ENCODE peak calls at places on chromosomes 7 and 10, in four cellular contexts. One of them, this sample, is unnamed.

GRCh38 chr7:134752006-134752760 is 27.3 kb upstream of the CALD1 start:
- DNase-seq in IMR-90: peak; percentile 71
- DNase-seq in GM12878: no peak
- DNase-seq in K562: no peak
- DNase-seq in this sample: peak; percentile 29

GRCh38 chr7:46071076-46071475 is 150.0 kb upstream of the IGFBP3 start:
- DNase-seq in IMR-90: no peak
- DNase-seq in GM12878: no peak
- DNase-seq in K562: no peak
- DNase-seq in this sample: no peak

GRCh38 chr10:11610855-11611247 is 599 bp downstream of the USP6NL start:
- DNase-seq in IMR-90: peak; percentile 37
- DNase-seq in GM12878: no peak
- DNase-seq in K562: peak; percentile 54
- DNase-seq in this sample: no peak

GRCh38 chr10:91340613-91341362 is 69.4 kb upstream of the HECTD2 start:
- DNase-seq in IMR-90: peak; percentile 94
- DNase-seq in GM12878: no peak
- DNase-seq in K562: no peak
- DNase-seq in this sample: peak; percentile 94

GRCh38 chr7:111080495-111081105 is 10.3 kb upstream of the LRRN3 start:
- DNase-seq in IMR-90: no peak
- DNase-seq in GM12878: no peak
- DNase-seq in K562: no peak
- DNase-seq in this sample: no peak

GRCh38 chr10:75081379-75081778 is 30.1 kb upstream of the SAMD8 start:
- DNase-seq in IMR-90: no peak
- DNase-seq in GM12878: no peak
- DNase-seq in K562: no peak
- DNase-seq in this sample: no peak

GRCh38 chr7:54932818-54933543 is 85.8 kb upstream of the EGFR start:
- DNase-seq in IMR-90: peak; percentile 66
- DNase-seq in GM12878: no peak
- DNase-seq in K562: no peak
- DNase-seq in this sample: peak; percentile 28

GRCh38 chr7:107044347-107045194 is at the start of gene PRKAR2B:
- DNase-seq in IMR-90: peak; percentile 64
- DNase-seq in GM12878: no peak
- DNase-seq in K562: peak; percentile 98
- DNase-seq in this sample: peak; percentile 83

GRCh38 chr10:75868601-75869000 is 437.2 kb downstream of the LRMDA start:
- DNase-seq in IMR-90: no peak
- DNase-seq in GM12878: no peak
- DNase-seq in K562: no peak
- DNase-seq in this sample: no peak

GRCh38 chr10:34176351-34176750 is 638.7 kb downstream of the PARD3 start:
- DNase-seq in IMR-90: no peak
- DNase-seq in GM12878: no peak
- DNase-seq in K562: no peak
- DNase-seq in this sample: no peak

GRCh38 chr7:136555933-136556332 is 312.5 kb upstream of the CHRM2 start:
- DNase-seq in IMR-90: no peak
- DNase-seq in GM12878: no peak
- DNase-seq in K562: no peak
- DNase-seq in this sample: no peak

GRCh38 chr7:129361771-129362170 is 72.5 kb upstream of the STRIP2 start:
- DNase-seq in IMR-90: no peak
- DNase-seq in GM12878: no peak
- DNase-seq in K562: no peak
- DNase-seq in this sample: no peak

GRCh38 chr10:132643709-132644543 is 106.3 kb downstream of the INPP5A start:
- DNase-seq in IMR-90: no peak
- DNase-seq in GM12878: no peak
- DNase-seq in K562: no peak
- DNase-seq in this sample: no peak

GRCh38 chr10:74234569-74234968 is 83.5 kb downstream of the ADK start:
- DNase-seq in IMR-90: peak; percentile 33
- DNase-seq in GM12878: no peak
- DNase-seq in K562: no peak
- DNase-seq in this sample: peak; percentile 36

GRCh38 chr7:87505122-87505521 is 29.6 kb upstream of the ABCB4 start:
- DNase-seq in IMR-90: peak; percentile 3
- DNase-seq in GM12878: no peak
- DNase-seq in K562: no peak
- DNase-seq in this sample: no peak

GRCh38 chr7:142375710-142376313 is 118.0 kb upstream of the PRSS58 start:
- DNase-seq in IMR-90: peak; percentile 28
- DNase-seq in GM12878: no peak
- DNase-seq in K562: peak; percentile 43
- DNase-seq in this sample: peak; percentile 28

GRCh38 chr7:70574970-70575799 is 556.8 kb upstream of the GALNT17 start:
- DNase-seq in IMR-90: no peak
- DNase-seq in GM12878: no peak
- DNase-seq in K562: no peak
- DNase-seq in this sample: no peak

GRCh38 chr7:148031019-148031418 is 559.5 kb upstream of the C7orf33 start:
- DNase-seq in IMR-90: no peak
- DNase-seq in GM12878: no peak
- DNase-seq in K562: no peak
- DNase-seq in this sample: no peak

GRCh38 chr10:104328916-104329710 is 9.2 kb downstream of the ITPRIP start:
- DNase-seq in IMR-90: peak; percentile 97
- DNase-seq in GM12878: no peak
- DNase-seq in K562: peak; percentile 55
- DNase-seq in this sample: peak; percentile 86

GRCh38 chr7:84845971-84846370 is 340.9 kb downstream of the SEMA3D start:
- DNase-seq in IMR-90: no peak
- DNase-seq in GM12878: no peak
- DNase-seq in K562: no peak
- DNase-seq in this sample: no peak

GRCh38 chr10:133592716-133593115 is 27.3 kb upstream of the SYCE1 start:
- DNase-seq in IMR-90: no peak
- DNase-seq in GM12878: no peak
- DNase-seq in K562: no peak
- DNase-seq in this sample: no peak

GRCh38 chr7:91182819-91183405 is 81.3 kb upstream of the FZD1 start:
- DNase-seq in IMR-90: peak; percentile 98
- DNase-seq in GM12878: no peak
- DNase-seq in K562: no peak
- DNase-seq in this sample: peak; percentile 93

GRCh38 chr7:117706191-117706590 is 167.1 kb downstream of the CTTNBP2 start:
- DNase-seq in IMR-90: no peak
- DNase-seq in GM12878: no peak
- DNase-seq in K562: no peak
- DNase-seq in this sample: no peak

GRCh38 chr7:29921404-29922010 is 68.1 kb downstream of the SCRN1 start:
- DNase-seq in IMR-90: peak; percentile 57
- DNase-seq in GM12878: peak; percentile 11
- DNase-seq in K562: peak; percentile 79
- DNase-seq in this sample: peak; percentile 76

GRCh38 chr10:105797234-105797890 is 1156.3 kb downstream of the SORCS3 start:
- DNase-seq in IMR-90: no peak
- DNase-seq in GM12878: peak; percentile 5
- DNase-seq in K562: peak; percentile 1
- DNase-seq in this sample: peak; percentile 1

GRCh38 chr10:71035511-71036278 is 147.3 kb upstream of the PCBD1 start:
- DNase-seq in IMR-90: no peak
- DNase-seq in GM12878: no peak
- DNase-seq in K562: no peak
- DNase-seq in this sample: no peak

GRCh38 chr7:65953890-65954289 is 28.1 kb downstream of the GUSB start:
- DNase-seq in IMR-90: no peak
- DNase-seq in GM12878: no peak
- DNase-seq in K562: no peak
- DNase-seq in this sample: no peak

GRCh38 chr10:117186832-117187615 is 10.3 kb upstream of the KCNK18 start:
- DNase-seq in IMR-90: peak; percentile 7
- DNase-seq in GM12878: no peak
- DNase-seq in K562: peak; percentile 11
- DNase-seq in this sample: no peak

GRCh38 chr10:69056536-69057260 is 31.2 kb upstream of the SRGN start:
- DNase-seq in IMR-90: no peak
- DNase-seq in GM12878: no peak
- DNase-seq in K562: no peak
- DNase-seq in this sample: no peak

GRCh38 chr7:909358-910329 is 33.3 kb downstream of the GET4 start:
- DNase-seq in IMR-90: peak; percentile 15
- DNase-seq in GM12878: no peak
- DNase-seq in K562: no peak
- DNase-seq in this sample: no peak

GRCh38 chr10:95295031-95295755 is 4.4 kb upstream of the PDLIM1 start:
- DNase-seq in IMR-90: peak; percentile 60
- DNase-seq in GM12878: peak; percentile 96
- DNase-seq in K562: peak; percentile 81
- DNase-seq in this sample: peak; percentile 61
- TF ChIP-seq FOS in IMR-90: no peak
- TF ChIP-seq FOS in GM12878: no peak
- TF ChIP-seq FOS in K562: no peak
- TF ChIP-seq FOS in this sample: no peak

GRCh38 chr7:73700070-73700423 is 16.6 kb downstream of the BUD23 start:
- DNase-seq in IMR-90: no peak
- DNase-seq in GM12878: no peak
- DNase-seq in K562: no peak
- DNase-seq in this sample: no peak
- TF ChIP-seq POLR2A in IMR-90: no peak
- TF ChIP-seq POLR2A in GM12878: no peak
- TF ChIP-seq POLR2A in K562: no peak
- TF ChIP-seq POLR2A in this sample: no peak

GRCh38 chr7:73869011-73869785 is 8.2 kb downstream of the TMEM270 start:
- DNase-seq in IMR-90: peak; percentile 72
- DNase-seq in GM12878: no peak
- DNase-seq in K562: no peak
- DNase-seq in this sample: peak; percentile 45

GRCh38 chr7:73876361-73876760 is 15.4 kb downstream of the TMEM270 start:
- DNase-seq in IMR-90: no peak
- DNase-seq in GM12878: no peak
- DNase-seq in K562: no peak
- DNase-seq in this sample: no peak

GRCh38 chr7:73872056-73872908 is 11.3 kb downstream of the TMEM270 start:
- DNase-seq in IMR-90: no peak
- DNase-seq in GM12878: no peak
- DNase-seq in K562: no peak
- DNase-seq in this sample: no peak

GRCh38 chr7:73870041-73870492 is 9.1 kb downstream of the TMEM270 start:
- DNase-seq in IMR-90: no peak
- DNase-seq in GM12878: no peak
- DNase-seq in K562: no peak
- DNase-seq in this sample: no peak

GRCh38 chr7:73871163-73872011 is 10.4 kb downstream of the TMEM270 start:
- DNase-seq in IMR-90: no peak
- DNase-seq in GM12878: no peak
- DNase-seq in K562: peak; percentile 37
- DNase-seq in this sample: no peak
- TF ChIP-seq FOS in IMR-90: no peak
- TF ChIP-seq FOS in GM12878: no peak
- TF ChIP-seq FOS in K562: no peak
- TF ChIP-seq FOS in this sample: no peak

GRCh38 chr7:130941322-130942210 is 207.6 kb upstream of the KLF14 start:
- DNase-seq in IMR-90: peak; percentile 84
- DNase-seq in GM12878: no peak
- DNase-seq in K562: peak; percentile 88
- DNase-seq in this sample: peak; percentile 55
- TF ChIP-seq POLR2A in IMR-90: peak; percentile 60
- TF ChIP-seq POLR2A in GM12878: peak; percentile 54
- TF ChIP-seq POLR2A in K562: peak; percentile 82
- TF ChIP-seq POLR2A in this sample: no peak

GRCh38 chr10:72830625-72831024 is 62.9 kb upstream of the OIT3 start:
- DNase-seq in IMR-90: no peak
- DNase-seq in GM12878: no peak
- DNase-seq in K562: no peak
- DNase-seq in this sample: no peak
- TF ChIP-seq FOS in IMR-90: no peak
- TF ChIP-seq FOS in GM12878: no peak
- TF ChIP-seq FOS in K562: no peak
- TF ChIP-seq FOS in this sample: no peak

DNA sequence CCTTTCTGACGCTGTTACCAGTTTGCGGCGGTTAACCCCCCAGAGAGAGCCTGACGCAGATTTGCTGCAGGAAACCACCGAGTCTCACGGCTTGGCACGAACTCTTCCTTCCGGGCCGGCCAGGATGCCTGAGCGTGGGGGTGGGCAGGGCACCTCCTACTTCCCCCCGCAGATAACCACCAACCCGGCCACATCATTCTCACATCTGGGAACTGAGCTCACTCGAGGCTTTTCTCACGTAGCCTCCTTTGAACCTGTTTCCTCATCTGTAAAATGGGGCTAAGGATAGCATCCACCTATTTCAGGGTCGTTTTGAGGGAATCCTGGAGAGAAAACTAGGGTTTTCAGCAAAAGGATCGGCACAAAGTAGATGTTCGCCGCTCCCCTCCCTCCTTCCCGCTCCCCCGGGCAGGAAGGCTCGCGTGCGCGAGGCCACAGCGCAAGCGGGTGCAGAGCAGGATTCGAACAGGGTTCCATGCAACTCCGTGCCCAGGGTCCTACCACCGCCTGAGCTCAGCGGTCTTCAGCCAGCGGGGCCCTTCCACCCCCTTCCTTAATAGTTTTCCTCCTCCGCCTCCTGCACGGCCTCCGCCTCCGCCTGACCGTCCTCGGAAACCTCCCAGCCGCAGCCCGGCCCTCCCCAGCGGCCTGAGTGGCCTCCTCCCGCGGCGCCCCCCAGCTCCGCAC is 23.7 kb downstream of the DDIT4 start:
- DNase-seq in IMR-90: peak; percentile 90
- DNase-seq in GM12878: peak; percentile 97
- DNase-seq in K562: peak; percentile 87
- DNase-seq in this sample: peak; percentile 85
- TF ChIP-seq POLR2A in IMR-90: no peak
- TF ChIP-seq POLR2A in GM12878: no peak
- TF ChIP-seq POLR2A in K562: peak; percentile 84
- TF ChIP-seq POLR2A in this sample: no peak

DNA sequence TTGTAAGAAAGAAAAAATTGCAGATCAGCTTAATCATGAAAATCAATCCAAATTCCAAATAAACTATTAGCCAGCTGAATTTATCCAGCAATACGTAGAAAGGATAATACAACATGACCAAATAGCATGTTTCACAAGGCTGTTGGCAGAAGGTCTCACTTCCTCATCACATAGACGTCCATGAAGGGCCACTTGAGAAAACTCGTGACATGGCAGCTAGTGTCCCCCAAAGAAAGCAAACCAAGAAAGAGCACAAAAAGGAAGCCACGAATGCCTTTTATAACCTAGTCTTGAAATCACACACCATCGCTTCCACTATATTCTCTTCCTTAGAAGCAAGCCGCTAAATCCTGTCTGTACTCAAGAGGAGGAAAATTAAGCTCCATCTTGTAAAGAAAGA is 105.6 kb upstream of the NRBF2 start:
- DNase-seq in IMR-90: no peak
- DNase-seq in GM12878: no peak
- DNase-seq in K562: no peak
- DNase-seq in this sample: no peak
- TF ChIP-seq FOS in IMR-90: no peak
- TF ChIP-seq FOS in GM12878: no peak
- TF ChIP-seq FOS in K562: no peak
- TF ChIP-seq FOS in this sample: no peak

GRCh38 chr10:38094158-38094922 is at the start of gene ZNF37A:
- DNase-seq in IMR-90: peak; percentile 97
- DNase-seq in GM12878: peak; percentile 83
- DNase-seq in K562: peak; percentile 97
- DNase-seq in this sample: peak; percentile 96
- TF ChIP-seq POLR2A in IMR-90: peak; percentile 49
- TF ChIP-seq POLR2A in GM12878: peak; percentile 69
- TF ChIP-seq POLR2A in K562: peak; percentile 75
- TF ChIP-seq POLR2A in this sample: peak; percentile 65